ENCODE peak calls at places on chromosomes 2 and 18, in eight cellular contexts. L is epithelial cell of esophagus; K is AG08395; P is activated naive CD8-positive, alpha-beta T cell treated with anti-CD3 and anti-CD28 coated beads, Interleukin-2, amount 50 U/mL, for 24 hours; F is HFFc6; A is K562; S is foreskin keratinocyte; X is NCI-H1436. V is an unnamed sample.

GRCh38 chr2:132621131-132621875 is 48.7 kb downstream of the LYPD1 start:
- DNase-seq in L (no peak), K (no peak), P (no peak), F (no peak), A (no peak), S (no peak), X (no peak), V (no peak)

GRCh38 chr2:203740741-203741363 is 34.4 kb downstream of the CD28 start:
- DNase-seq in L (peak), K (peak), P (no peak), F (peak), A (no peak), S (no peak), X (no peak), V (no peak)

GRCh38 chr2:141506116-141506515 is 624.7 kb downstream of the LRP1B start:
- DNase-seq in L (no peak), K (no peak), P (no peak), F (no peak), A (no peak), S (no peak), X (no peak), V (no peak)

GRCh38 chr2:10646153-10646552 is 43.6 kb downstream of the NOL10 start:
- DNase-seq in L (no peak), K (no peak), P (no peak), F (no peak), A (no peak), S (no peak), X (no peak), V (no peak)

GRCh38 chr18:45562567-45563479 is 52.5 kb upstream of the SLC14A2 start:
- DNase-seq in L (no peak), K (no peak), P (no peak), F (no peak), A (no peak), S (no peak), X (no peak), V (no peak)

GRCh38 chr2:9778012-9778411 is 65.3 kb upstream of the TAF1B start:
- DNase-seq in L (peak), K (no peak), P (no peak), F (no peak), A (peak), S (no peak), X (no peak), V (peak)

GRCh38 chr2:36253086-36253485 is 102.5 kb upstream of the CRIM1 start:
- DNase-seq in L (no peak), K (no peak), P (no peak), F (no peak), A (no peak), S (no peak), X (no peak), V (no peak)

GRCh38 chr2:11827547-11827946 is 81.1 kb downstream of the LPIN1 start:
- DNase-seq in L (no peak), K (no peak), P (peak), F (no peak), A (no peak), S (no peak), X (no peak), V (no peak)

GRCh38 chr18:78561757-78562445 is 417.7 kb upstream of the SALL3 start:
- DNase-seq in L (no peak), K (no peak), P (no peak), F (no peak), A (no peak), S (no peak), X (no peak), V (peak)

GRCh38 chr2:241882090-241882625 is 12.6 kb downstream of the RTP5 start:
- DNase-seq in L (no peak), K (peak), P (peak), F (peak), A (peak), S (no peak), X (no peak), V (no peak)

GRCh38 chr2:215880970-215881369 is 132.4 kb downstream of the MREG start:
- DNase-seq in L (no peak), K (no peak), P (no peak), F (no peak), A (no peak), S (no peak), X (no peak), V (peak)

GRCh38 chr2:46945671-46946070 is 30.1 kb upstream of the MCFD2 start:
- DNase-seq in L (no peak), K (no peak), P (no peak), F (no peak), A (no peak), S (no peak), X (no peak), V (no peak)

GRCh38 chr2:232439758-232440135 is 16.2 kb upstream of the ALPI start:
- DNase-seq in L (no peak), K (no peak), P (no peak), F (no peak), A (no peak), S (no peak), X (no peak), V (peak)

GRCh38 chr18:13823707-13824395 is at the start of gene MC5R:
- DNase-seq in L (peak), K (peak), P (peak), F (no peak), A (peak), S (no peak), X (peak), V (peak)

GRCh38 chr2:121387591-121388325 is 102.8 kb upstream of the TFCP2L1 start:
- DNase-seq in L (no peak), K (no peak), P (no peak), F (peak), A (no peak), S (no peak), X (no peak), V (no peak)

GRCh38 chr2:186903183-186903582 is 54.2 kb upstream of the ZSWIM2 start:
- DNase-seq in L (peak), K (no peak), P (no peak), F (no peak), A (no peak), S (no peak), X (no peak), V (no peak)

GRCh38 chr2:64931536-64932326 is 57.5 kb upstream of the SLC1A4 start:
- DNase-seq in L (no peak), K (no peak), P (no peak), F (no peak), A (no peak), S (no peak), X (no peak), V (no peak)

GRCh38 chr2:212939777-212940531 is 211.5 kb downstream of the IKZF2 start:
- DNase-seq in L (peak), K (no peak), P (no peak), F (no peak), A (no peak), S (peak), X (peak), V (no peak)

GRCh38 chr2:43346619-43347018 is 120.2 kb upstream of the ZFP36L2 start:
- DNase-seq in L (no peak), K (no peak), P (no peak), F (no peak), A (no peak), S (no peak), X (no peak), V (no peak)

GRCh38 chr2:69046221-69046662 is 33.3 kb downstream of the ANTXR1 start:
- DNase-seq in L (peak), K (peak), P (no peak), F (peak), A (no peak), S (no peak), X (no peak), V (peak)

GRCh38 chr2:47065771-47066380 is 89.2 kb downstream of the STPG4 start:
- DNase-seq in L (peak), K (peak), P (no peak), F (peak), A (no peak), S (peak), X (no peak), V (peak)

GRCh38 chr2:240322991-240323390 is 112.5 kb upstream of the GPC1 start:
- DNase-seq in L (no peak), K (no peak), P (no peak), F (no peak), A (no peak), S (no peak), X (no peak), V (no peak)

GRCh38 chr2:21866316-21866715 is 742.5 kb downstream of the TDRD15 start:
- DNase-seq in L (no peak), K (no peak), P (no peak), F (no peak), A (no peak), S (no peak), X (no peak), V (no peak)

GRCh38 chr2:38887347-38887746 is 2.3 kb upstream of the ARHGEF33 start:
- DNase-seq in L (no peak), K (no peak), P (no peak), F (no peak), A (no peak), S (no peak), X (no peak), V (no peak)

GRCh38 chr2:107303964-107304363 is 418.0 kb upstream of the ST6GAL2 start:
- DNase-seq in L (no peak), K (no peak), P (no peak), F (no peak), A (no peak), S (no peak), X (no peak), V (peak)

GRCh38 chr18:28003451-28003850 is 173.5 kb downstream of the CDH2 start:
- DNase-seq in L (peak), K (peak), P (no peak), F (peak), A (no peak), S (no peak), X (no peak), V (peak)

GRCh38 chr2:112092286-112093041 is 37.4 kb downstream of the TMEM87B start:
- DNase-seq in L (peak), K (peak), P (no peak), F (peak), A (no peak), S (peak), X (no peak), V (peak)

GRCh38 chr2:101435011-101435862 is 39.7 kb downstream of the RFX8 start:
- DNase-seq in L (peak), K (peak), P (no peak), F (peak), A (no peak), S (no peak), X (no peak), V (peak)

GRCh38 chr2:199581935-199582336 is 124.2 kb upstream of the SATB2 start:
- DNase-seq in L (no peak), K (peak), P (no peak), F (no peak), A (no peak), S (no peak), X (no peak), V (peak)

GRCh38 chr2:122980672-122981071 is 1044.4 kb upstream of the CNTNAP5 start:
- DNase-seq in L (peak), K (no peak), P (no peak), F (no peak), A (no peak), S (no peak), X (no peak), V (no peak)

GRCh38 chr2:21037671-21038108 is 6.2 kb downstream of the APOB start:
- DNase-seq in L (peak), K (no peak), P (no peak), F (no peak), A (no peak), S (peak), X (no peak), V (no peak)

GRCh38 chr2:23751747-23752265 is 175.1 kb downstream of the ATAD2B start:
- DNase-seq in L (no peak), K (no peak), P (no peak), F (peak), A (no peak), S (no peak), X (no peak), V (no peak)

GRCh38 chr18:53629356-53629755 is 595.1 kb downstream of the MBD2 start:
- DNase-seq in L (peak), K (no peak), P (no peak), F (no peak), A (no peak), S (no peak), X (no peak), V (no peak)

GRCh38 chr2:179861777-179862117 is 335 bp upstream of the ZNF385B start:
- DNase-seq in L (no peak), K (no peak), P (no peak), F (no peak), A (no peak), S (no peak), X (no peak), V (peak)

GRCh38 chr2:121153516-121153915 is 131.5 kb downstream of the TFCP2L1 start:
- DNase-seq in L (no peak), K (no peak), P (no peak), F (no peak), A (no peak), S (no peak), X (no peak), V (no peak)

GRCh38 chr18:79275992-79276391 is 119.7 kb upstream of the NFATC1 start:
- DNase-seq in L (peak), K (no peak), P (no peak), F (peak), A (no peak), S (peak), X (no peak), V (no peak)

V was measured in Daoy.